ENCODE peak calls at places on chromosomes 12 and 14, in four cellular contexts. One of them, this sample, is unnamed.

GRCh38 chr12:9810721-9811120 is 16.6 kb upstream of the KLRF1 start:
- DNase-seq in K562: no peak
- DNase-seq in HepG2: no peak
- DNase-seq in GM12878: no peak
- DNase-seq in this sample: no peak

GRCh38 chr14:65164068-65164824 is 61.9 kb upstream of the MAX start:
- DNase-seq in HepG2: peak
- DNase-seq in GM12878: no peak
- DNase-seq in K562: peak
- DNase-seq in this sample: peak

GRCh38 chr14:51369814-51370213 is 129.8 kb downstream of the TMX1 start:
- DNase-seq in HepG2: no peak
- DNase-seq in K562: peak
- DNase-seq in GM12878: no peak
- DNase-seq in this sample: no peak

GRCh38 chr14:42980419-42980818 is 1373.7 kb downstream of the LRFN5 start:
- DNase-seq in GM12878: no peak
- DNase-seq in HepG2: no peak
- DNase-seq in K562: no peak
- DNase-seq in this sample: no peak

GRCh38 chr14:73740921-73741326 is 26.7 kb upstream of the PNMA1 start:
- DNase-seq in GM12878: no peak
- DNase-seq in K562: peak
- DNase-seq in HepG2: peak
- DNase-seq in this sample: peak

GRCh38 chr12:98939350-98939749 is 294.3 kb downstream of the APAF1 start:
- DNase-seq in GM12878: no peak
- DNase-seq in HepG2: peak
- DNase-seq in K562: no peak
- DNase-seq in this sample: peak

GRCh38 chr14:38208825-38209562 is 1.3 kb downstream of the SSTR1 start:
- DNase-seq in HepG2: peak
- DNase-seq in GM12878: no peak
- DNase-seq in K562: no peak
- DNase-seq in this sample: no peak

GRCh38 chr14:102828201-102828600 is 51.0 kb downstream of the TRAF3 start:
- DNase-seq in K562: peak
- DNase-seq in GM12878: no peak
- DNase-seq in HepG2: no peak
- DNase-seq in this sample: no peak

GRCh38 chr14:72736348-72736747 is 157.6 kb downstream of the DPF3 start:
- DNase-seq in HepG2: peak
- DNase-seq in K562: peak
- DNase-seq in GM12878: no peak
- DNase-seq in this sample: peak

GRCh38 chr12:23662966-23663365 is 286.5 kb downstream of the SOX5 start:
- DNase-seq in HepG2: no peak
- DNase-seq in K562: no peak
- DNase-seq in GM12878: no peak
- DNase-seq in this sample: no peak

GRCh38 chr12:112839386-112839972 is 47.9 kb downstream of the RPH3A start:
- DNase-seq in GM12878: no peak
- DNase-seq in K562: no peak
- DNase-seq in HepG2: peak
- DNase-seq in this sample: no peak

GRCh38 chr12:1204581-1205121 is 213.6 kb downstream of the ERC1 start:
- DNase-seq in HepG2: no peak
- DNase-seq in K562: no peak
- DNase-seq in GM12878: peak
- DNase-seq in this sample: peak

GRCh38 chr14:88499225-88499624 is 55.6 kb downstream of the PTPN21 start:
- DNase-seq in HepG2: no peak
- DNase-seq in K562: no peak
- DNase-seq in GM12878: no peak
- DNase-seq in this sample: no peak

GRCh38 chr12:45535610-45536180 is 193.8 kb upstream of the ARID2 start:
- DNase-seq in GM12878: no peak
- DNase-seq in K562: no peak
- DNase-seq in HepG2: no peak
- DNase-seq in this sample: no peak

GRCh38 chr12:14628771-14629170 is 61.1 kb upstream of the PLBD1 start:
- DNase-seq in K562: no peak
- DNase-seq in HepG2: no peak
- DNase-seq in GM12878: no peak
- DNase-seq in this sample: no peak

GRCh38 chr12:100199023-100199346 is 1.6 kb upstream of the ACTR6 start:
- DNase-seq in K562: no peak
- DNase-seq in HepG2: no peak
- DNase-seq in GM12878: no peak
- DNase-seq in this sample: no peak

GRCh38 chr14:37129047-37129446 is 43.4 kb downstream of the SLC25A21 start:
- DNase-seq in GM12878: no peak
- DNase-seq in K562: no peak
- DNase-seq in HepG2: no peak
- DNase-seq in this sample: no peak

GRCh38 chr14:61337893-61338292 is 16.5 kb downstream of the PRKCH start:
- DNase-seq in HepG2: no peak
- DNase-seq in K562: no peak
- DNase-seq in GM12878: no peak
- DNase-seq in this sample: no peak

GRCh38 chr12:114913871-114914801 is 230.2 kb upstream of the TBX3 start:
- DNase-seq in HepG2: no peak
- DNase-seq in K562: no peak
- DNase-seq in GM12878: no peak
- DNase-seq in this sample: no peak

GRCh38 chr14:85315290-85315689 is 214.7 kb upstream of the FLRT2 start:
- DNase-seq in K562: no peak
- DNase-seq in GM12878: no peak
- DNase-seq in HepG2: no peak
- DNase-seq in this sample: no peak

GRCh38 chr12:26239508-26240328 is 44.3 kb downstream of the SSPN start:
- DNase-seq in K562: no peak
- DNase-seq in HepG2: peak
- DNase-seq in GM12878: no peak
- DNase-seq in this sample: no peak

GRCh38 chr14:104938436-104938835 is 13.8 kb downstream of the PLD4 start:
- DNase-seq in HepG2: no peak
- DNase-seq in GM12878: no peak
- DNase-seq in K562: no peak
- DNase-seq in this sample: no peak

GRCh38 chr12:65958456-65958855 is 134.2 kb downstream of the HMGA2 start:
- DNase-seq in K562: no peak
- DNase-seq in HepG2: no peak
- DNase-seq in GM12878: no peak
- DNase-seq in this sample: no peak

GRCh38 chr12:8491848-8492530 is 21.3 kb upstream of the CLEC4D start:
- DNase-seq in K562: no peak
- DNase-seq in HepG2: no peak
- DNase-seq in GM12878: no peak
- DNase-seq in this sample: no peak

GRCh38 chr14:37453985-37454384 is 141.1 kb downstream of the FOXA1 start:
- DNase-seq in K562: no peak
- DNase-seq in HepG2: no peak
- DNase-seq in GM12878: no peak
- DNase-seq in this sample: no peak

GRCh38 chr14:99552572-99553216 is 51.3 kb downstream of the CCDC85C start:
- DNase-seq in K562: no peak
- DNase-seq in GM12878: no peak
- DNase-seq in HepG2: peak
- DNase-seq in this sample: no peak
- H3K27ac ChIP-seq in K562: no peak
- H3K27ac ChIP-seq in GM12878: no peak
- H3K27ac ChIP-seq in HepG2: peak
- H3K27ac ChIP-seq in this sample: no peak

DNA sequence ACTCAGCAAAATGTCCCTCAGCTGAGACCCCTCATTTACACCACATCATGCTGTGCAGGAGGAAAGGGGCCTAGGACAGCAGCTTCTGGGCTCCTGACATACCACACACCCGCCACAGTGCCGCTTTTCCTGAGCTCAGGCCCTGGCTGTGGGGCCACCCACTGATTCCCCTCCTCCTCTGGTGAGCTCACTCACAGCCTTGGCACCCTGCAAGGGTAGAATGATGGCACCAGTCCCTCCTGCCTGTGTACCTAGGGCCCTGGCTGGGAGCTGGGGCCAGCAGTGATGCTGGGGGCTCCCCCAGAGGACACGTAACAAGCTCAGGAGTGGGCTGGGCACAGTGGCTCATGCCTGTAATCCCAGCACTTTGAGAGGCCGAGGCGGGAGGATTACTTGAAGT is 44.4 kb downstream of the PLEKHD1 start:
- DNase-seq in GM12878: no peak
- DNase-seq in K562: no peak
- DNase-seq in HepG2: no peak
- DNase-seq in this sample: no peak
- TF ChIP-seq JUND in GM12878: no peak
- TF ChIP-seq JUND in K562: no peak
- TF ChIP-seq JUND in HepG2: no peak
- TF ChIP-seq JUND in this sample: no peak

GRCh38 chr14:68372363-68372762 is 420.5 kb downstream of the ZFP36L1 start:
- DNase-seq in K562: no peak
- DNase-seq in GM12878: no peak
- DNase-seq in HepG2: no peak
- DNase-seq in this sample: no peak
- TF ChIP-seq SMC3 in K562: no peak
- TF ChIP-seq SMC3 in GM12878: no peak
- TF ChIP-seq SMC3 in HepG2: no peak
- TF ChIP-seq SMC3 in this sample: no peak

GRCh38 chr12:109082751-109083150 is 10.5 kb downstream of the ALKBH2 start:
- DNase-seq in K562: no peak
- DNase-seq in GM12878: no peak
- DNase-seq in HepG2: no peak
- DNase-seq in this sample: no peak
- H3K27ac ChIP-seq in K562: no peak
- H3K27ac ChIP-seq in GM12878: no peak
- H3K27ac ChIP-seq in HepG2: no peak
- H3K27ac ChIP-seq in this sample: no peak

GRCh38 chr12:13187399-13187798 is 9.1 kb upstream of the EMP1 start:
- DNase-seq in K562: no peak
- DNase-seq in HepG2: no peak
- DNase-seq in GM12878: no peak
- DNase-seq in this sample: no peak
- TF ChIP-seq JUND in K562: no peak
- TF ChIP-seq JUND in HepG2: no peak
- TF ChIP-seq JUND in GM12878: no peak
- TF ChIP-seq JUND in this sample: peak

GRCh38 chr12:76649091-76649490 is 89.5 kb upstream of the OSBPL8 start:
- DNase-seq in GM12878: no peak
- DNase-seq in K562: no peak
- DNase-seq in HepG2: no peak
- DNase-seq in this sample: no peak
- TF ChIP-seq SMC3 in GM12878: no peak
- TF ChIP-seq SMC3 in K562: no peak
- TF ChIP-seq SMC3 in HepG2: no peak
- TF ChIP-seq SMC3 in this sample: no peak

GRCh38 chr12:48925218-48925871 is at the start of gene FKBP11:
- DNase-seq in HepG2: no peak
- DNase-seq in GM12878: peak
- DNase-seq in K562: no peak
- DNase-seq in this sample: peak
- H3K27ac ChIP-seq in HepG2: peak
- H3K27ac ChIP-seq in GM12878: peak
- H3K27ac ChIP-seq in K562: no peak
- H3K27ac ChIP-seq in this sample: no peak

GRCh38 chr14:23021479-23021878 is 11.5 kb upstream of the C14orf93 start:
- DNase-seq in GM12878: no peak
- DNase-seq in HepG2: no peak
- DNase-seq in K562: no peak
- DNase-seq in this sample: no peak

GRCh38 chr14:23021969-23022368 is 12.0 kb upstream of the C14orf93 start:
- DNase-seq in GM12878: no peak
- DNase-seq in K562: no peak
- DNase-seq in HepG2: no peak
- DNase-seq in this sample: no peak

GRCh38 chr14:23023500-23024152 is 11.1 kb downstream of the PSMB5 start:
- DNase-seq in K562: no peak
- DNase-seq in HepG2: no peak
- DNase-seq in GM12878: no peak
- DNase-seq in this sample: no peak

GRCh38 chr14:23024612-23025075 is 10.1 kb downstream of the PSMB5 start:
- DNase-seq in HepG2: no peak
- DNase-seq in GM12878: no peak
- DNase-seq in K562: no peak
- DNase-seq in this sample: no peak

DNA sequence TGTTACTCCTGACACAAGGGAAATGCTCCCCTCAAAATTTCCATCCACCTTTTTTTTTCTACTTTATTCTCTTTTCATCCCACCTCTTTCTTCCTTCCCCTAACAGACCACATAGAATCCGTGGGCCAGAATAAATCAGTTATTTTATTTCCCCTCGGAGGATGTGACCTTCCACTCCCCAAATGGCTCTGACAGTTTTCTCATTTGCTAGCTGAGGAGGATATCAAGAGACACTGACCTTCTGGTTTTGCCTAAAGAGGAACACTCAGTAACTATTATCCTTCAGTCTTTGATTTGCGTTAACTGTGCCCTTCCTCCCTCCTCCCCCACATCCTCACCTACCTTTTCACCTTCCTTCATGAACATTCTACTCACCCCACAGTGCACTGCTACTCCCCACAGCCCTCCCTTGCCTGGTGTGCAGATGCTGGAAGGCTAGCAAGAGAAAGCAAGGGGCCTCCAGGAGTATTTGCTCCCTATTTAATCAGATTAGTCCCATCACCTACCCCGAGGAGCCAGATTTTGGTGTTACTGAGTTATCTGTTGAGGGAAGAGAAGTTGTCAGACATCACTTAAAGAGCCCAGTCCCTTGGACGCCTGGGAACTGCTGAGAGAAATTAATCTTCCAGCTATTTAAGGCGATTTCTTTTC is 11.7 kb downstream of the PSMB5 start:
- DNase-seq in HepG2: no peak
- DNase-seq in GM12878: no peak
- DNase-seq in K562: no peak
- DNase-seq in this sample: no peak
- TF ChIP-seq JUND in HepG2: no peak
- TF ChIP-seq JUND in GM12878: no peak
- TF ChIP-seq JUND in K562: no peak
- TF ChIP-seq JUND in this sample: no peak

This sample was measured in SK-N-SH.